ENCODE peak calls at places on chromosomes 1 and 21, in nine cellular contexts. Z is IMR-90, O is HCT116, I is uterus, S is Peyer's patch, E is right lobe of liver, B is adrenal gland, Y is ovary, U is tibial nerve. A is an unnamed sample.

GRCh38 chr1:17858027-17858426 is 102.9 kb downstream of the ACTL8 start:
- DNase-seq in O (no peak), Y (no peak), E (no peak), S (no peak), I (no peak), Z (peak; percentile 42), U (no peak), B (no peak), A (no peak)

GRCh38 chr21:18803624-18804023 is 400.0 kb upstream of the TMPRSS15 start:
- DNase-seq in I (no peak), U (no peak), Z (no peak), S (no peak), E (no peak), B (no peak), Y (no peak), O (no peak), A (no peak)

GRCh38 chr21:35779690-35780570 is 280.4 kb downstream of the SETD4 start:
- DNase-seq in Z (peak; percentile 91), B (no peak), E (no peak), O (no peak), S (no peak), U (no peak), I (no peak), Y (no peak), A (peak; percentile 22)

GRCh38 chr1:117611894-117612481 is 6.1 kb downstream of the TENT5C start:
- DNase-seq in B (no peak), S (no peak), U (no peak), E (no peak), Y (no peak), Z (no peak), I (no peak), O (no peak), A (no peak)

GRCh38 chr1:201171063-201172036 is 17.1 kb upstream of the TMEM9 start:
- DNase-seq in E (peak; percentile 61), Y (peak; percentile 76), U (peak; percentile 13), Z (peak; percentile 46), B (no peak), I (peak; percentile 31), S (peak; percentile 41), O (peak; percentile 46), A (peak; percentile 40)

GRCh38 chr1:147545133-147545532 is 3.8 kb downstream of the BCL9 start:
- DNase-seq in E (no peak), I (peak; percentile 21), Y (no peak), U (no peak), B (peak; percentile 34), Z (peak; percentile 63), O (peak; percentile 66), S (peak; percentile 46), A (peak; percentile 34)

GRCh38 chr1:64505232-64505943 is 35.5 kb downstream of the CACHD1 start:
- DNase-seq in O (no peak), E (peak; percentile 30), S (peak; percentile 32), B (peak; percentile 70), U (no peak), I (peak; percentile 40), Z (no peak), Y (peak; percentile 52), A (peak; percentile 65)

GRCh38 chr1:232622981-232623380 is 7.0 kb downstream of the SIPA1L2 start:
- DNase-seq in S (no peak), U (no peak), Y (no peak), B (no peak), O (no peak), E (no peak), I (no peak), Z (no peak), A (no peak)

GRCh38 chr1:18336811-18337210 is 143.9 kb upstream of the KLHDC7A start:
- DNase-seq in Z (no peak), O (no peak), U (no peak), I (no peak), B (no peak), E (no peak), S (no peak), Y (no peak), A (no peak)

GRCh38 chr1:209733409-209734192 is 22.3 kb upstream of the TRAF3IP3 start:
- DNase-seq in E (no peak), U (peak; percentile 44), S (no peak), Y (no peak), O (no peak), B (no peak), Z (no peak), I (no peak), A (no peak)

GRCh38 chr1:36768486-36769178 is 265.7 kb downstream of the GRIK3 start:
- DNase-seq in Z (no peak), Y (no peak), B (no peak), O (no peak), I (no peak), S (no peak), U (no peak), E (no peak), A (no peak)

DNA sequence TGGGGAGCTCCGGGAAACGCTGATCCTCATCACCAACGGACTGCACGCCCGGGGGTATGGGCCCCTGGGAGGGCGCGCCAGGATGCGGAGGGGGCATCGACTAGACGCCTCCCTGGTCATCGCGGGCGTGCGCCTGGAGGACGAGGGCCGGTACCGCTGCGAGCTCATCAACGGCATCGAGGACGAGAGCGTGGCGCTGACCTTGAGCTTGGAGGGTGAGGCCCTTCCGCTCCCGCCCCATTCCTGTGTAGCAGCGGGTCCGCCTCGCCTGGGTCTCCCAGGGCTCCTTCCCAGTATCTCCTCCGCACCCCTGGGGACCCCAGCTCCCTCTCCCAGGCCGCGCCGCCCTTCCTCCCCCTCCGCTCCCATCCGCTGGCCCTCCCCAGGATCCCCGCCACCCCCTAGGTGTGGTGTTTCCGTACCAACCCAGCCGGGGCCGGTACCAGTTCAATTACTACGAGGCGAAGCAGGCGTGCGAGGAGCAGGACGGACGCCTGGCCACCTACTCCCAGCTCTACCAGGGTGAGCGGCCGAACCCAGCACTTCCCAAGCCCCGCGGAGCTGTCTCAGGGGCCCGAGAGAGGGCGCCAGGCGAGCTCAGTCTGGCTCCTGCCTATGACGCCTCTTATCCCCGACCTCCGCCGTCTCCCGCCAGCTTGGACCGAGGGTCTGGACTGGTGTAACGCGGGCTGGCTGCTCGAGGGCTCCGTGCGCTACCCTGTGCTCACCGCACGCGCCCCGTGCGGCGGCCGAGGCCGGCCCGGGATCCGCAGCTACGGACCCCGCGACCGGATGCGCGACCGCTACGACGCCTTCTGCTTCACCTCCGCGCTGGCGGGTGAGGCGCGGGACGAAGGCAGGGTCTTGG is 5.0 kb downstream of the HAPLN2 start:
- DNase-seq in E (peak; percentile 57), S (no peak), I (peak; percentile 52), Y (peak; percentile 65), U (no peak), O (no peak), B (peak; percentile 56), Z (peak; percentile 24), A (no peak)
- TF ChIP-seq POLR2A in E (no peak), S (no peak), I (peak; percentile 23), Y (no peak), U (no peak), O (no peak), B (no peak), Z (no peak), A (no peak)

GRCh38 chr21:32337206-32337605 is 38.6 kb downstream of the MRAP start:
- DNase-seq in Y (no peak), B (no peak), I (no peak), E (no peak), U (no peak), Z (no peak), S (no peak), O (no peak), A (no peak)
- TF ChIP-seq POLR2A in Y (no peak), B (no peak), I (no peak), E (no peak), U (no peak), Z (no peak), S (no peak), O (no peak), A (no peak)

GRCh38 chr21:37566790-37567725 is 200.5 kb downstream of the DYRK1A start:
- DNase-seq in E (no peak), U (no peak), Y (peak; percentile 63), Z (no peak), B (no peak), I (no peak), S (no peak), O (no peak), A (no peak)
- TF ChIP-seq POLR2A in E (no peak), U (no peak), Y (no peak), Z (no peak), B (no peak), I (no peak), S (no peak), O (no peak), A (no peak)

GRCh38 chr1:114558548-114558947 is 22.9 kb downstream of the BCAS2 start:
- DNase-seq in Y (no peak), B (no peak), U (no peak), S (no peak), E (no peak), I (no peak), O (peak; percentile 6), Z (no peak), A (no peak)
- TF ChIP-seq POLR2A in Y (no peak), B (no peak), U (no peak), S (no peak), E (no peak), I (no peak), O (no peak), Z (no peak), A (no peak)

DNA sequence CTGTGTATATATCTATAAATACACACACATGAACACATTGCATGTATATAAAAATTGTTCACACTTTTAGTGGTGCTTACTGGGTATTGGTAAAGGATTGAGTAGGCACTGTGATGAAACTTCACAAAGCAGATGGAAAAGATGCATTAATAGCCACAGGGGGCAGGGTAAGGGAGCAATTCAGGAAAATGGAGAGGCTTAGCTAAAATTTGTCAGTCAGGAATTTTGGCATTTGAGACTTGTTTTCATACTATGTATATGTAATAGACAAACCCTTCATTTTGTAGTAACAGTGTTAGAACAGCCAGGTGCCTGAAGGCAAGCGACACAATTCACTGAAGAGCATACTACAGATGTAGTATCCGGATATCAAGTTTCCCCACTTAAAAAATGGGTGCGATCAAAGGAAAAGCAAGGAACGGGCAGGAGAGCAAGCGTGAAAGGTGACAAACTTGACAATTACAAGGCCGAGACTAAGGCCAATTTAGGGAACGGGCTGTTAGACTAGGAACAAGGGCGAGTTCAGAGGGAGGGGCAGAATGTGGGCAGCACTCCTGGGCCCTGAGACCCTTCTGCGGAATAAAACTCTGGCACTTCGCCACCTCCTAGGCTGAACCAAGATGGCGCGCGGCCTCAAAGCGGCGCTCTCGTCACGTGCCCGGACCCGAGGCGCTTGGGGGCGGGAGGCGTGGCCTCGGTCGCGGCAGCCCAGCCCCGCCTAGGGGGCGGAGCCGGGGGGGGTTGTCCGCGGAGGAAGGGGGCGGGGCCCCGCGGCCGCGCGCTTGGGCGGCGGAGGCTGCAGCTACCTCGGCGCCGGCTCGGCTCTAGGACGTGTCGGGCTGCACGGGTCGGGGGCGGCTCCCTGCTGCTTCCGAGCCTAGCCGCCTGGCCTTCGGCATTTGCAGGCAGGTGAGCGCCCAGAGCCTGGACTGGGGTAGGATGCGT is at the start of gene PPFIA4:
- DNase-seq in Y (peak; percentile 92), O (peak; percentile 46), U (peak; percentile 58), B (peak; percentile 90), Z (peak; percentile 75), E (peak; percentile 89), I (peak; percentile 85), S (peak; percentile 76), A (peak; percentile 84)
- TF ChIP-seq POLR2A in Y (no peak), O (peak; percentile 73), U (peak; percentile 22), B (no peak), Z (no peak), E (no peak), I (peak; percentile 34), S (no peak), A (peak; percentile 90)

A was measured in H54.